ENCODE peak calls at places on chromosomes 16 and 17, in four cellular contexts. One of them, this sample, is unnamed.
A peak's percentile ranks its signal among the peaks of the same experiment; 100 is the strongest.

GRCh38 chr16:15907863-15908478 is 19.6 kb upstream of the CEP20 start:
- DNase-seq in thyroid gland: peak; percentile 70
- DNase-seq in ovary: no peak
- DNase-seq in A673: peak; percentile 39
- DNase-seq in this sample: no peak

GRCh38 chr17:38871247-38871991 is 1.6 kb downstream of the LASP1 start:
- DNase-seq in thyroid gland: peak; percentile 43
- DNase-seq in ovary: peak; percentile 79
- DNase-seq in A673: peak; percentile 28
- DNase-seq in this sample: no peak

GRCh38 chr16:47063011-47063724 is 80.6 kb downstream of the NETO2 start:
- DNase-seq in ovary: no peak
- DNase-seq in A673: no peak
- DNase-seq in thyroid gland: no peak
- DNase-seq in this sample: no peak

GRCh38 chr16:19281246-19281645 is 4.3 kb upstream of the CLEC19A start:
- DNase-seq in thyroid gland: no peak
- DNase-seq in ovary: no peak
- DNase-seq in A673: no peak
- DNase-seq in this sample: no peak

GRCh38 chr16:54193656-54194007 is 93.0 kb downstream of the IRX3 start:
- DNase-seq in ovary: peak; percentile 52
- DNase-seq in A673: peak; percentile 88
- DNase-seq in thyroid gland: peak; percentile 84
- DNase-seq in this sample: peak; percentile 68

GRCh38 chr16:27475561-27475960 is 73.6 kb downstream of the IL21R start:
- DNase-seq in A673: no peak
- DNase-seq in ovary: no peak
- DNase-seq in thyroid gland: no peak
- DNase-seq in this sample: no peak

GRCh38 chr16:67026570-67026969 is 2.4 kb upstream of the CBFB start:
- DNase-seq in thyroid gland: no peak
- DNase-seq in ovary: no peak
- DNase-seq in A673: no peak
- DNase-seq in this sample: no peak

GRCh38 chr17:57911834-57912673 is 43.2 kb downstream of the CUEDC1 start:
- DNase-seq in A673: peak; percentile 61
- DNase-seq in thyroid gland: peak; percentile 97
- DNase-seq in ovary: peak; percentile 83
- DNase-seq in this sample: no peak

GRCh38 chr16:30534368-30535105 is at the start of gene ZNF747:
- DNase-seq in A673: peak; percentile 90
- DNase-seq in thyroid gland: peak; percentile 95
- DNase-seq in ovary: peak; percentile 94
- DNase-seq in this sample: peak; percentile 76

GRCh38 chr17:78234261-78234865 is 2.9 kb downstream of the TMEM235 start:
- DNase-seq in A673: no peak
- DNase-seq in ovary: no peak
- DNase-seq in thyroid gland: no peak
- DNase-seq in this sample: no peak

GRCh38 chr17:9367186-9367585 is 208.4 kb downstream of the STX8 start:
- DNase-seq in A673: no peak
- DNase-seq in ovary: no peak
- DNase-seq in thyroid gland: no peak
- DNase-seq in this sample: no peak

GRCh38 chr16:68972008-68972407 is 128.7 kb downstream of the TANGO6 start:
- DNase-seq in ovary: no peak
- DNase-seq in A673: no peak
- DNase-seq in thyroid gland: no peak
- DNase-seq in this sample: no peak

GRCh38 chr17:36901506-36901905 is 35.8 kb upstream of the LHX1 start:
- DNase-seq in thyroid gland: peak; percentile 2
- DNase-seq in A673: no peak
- DNase-seq in ovary: no peak
- DNase-seq in this sample: no peak

GRCh38 chr16:54651851-54652770 is 278.6 kb upstream of the IRX5 start:
- DNase-seq in ovary: no peak
- DNase-seq in thyroid gland: peak; percentile 68
- DNase-seq in A673: no peak
- DNase-seq in this sample: no peak

GRCh38 chr16:57185446-57185944 is 344 bp downstream of the PSME3IP1 start:
- DNase-seq in thyroid gland: peak; percentile 67
- DNase-seq in ovary: peak; percentile 70
- DNase-seq in A673: peak; percentile 48
- DNase-seq in this sample: no peak

GRCh38 chr16:80123189-80123588 is 417.6 kb upstream of the DYNLRB2 start:
- DNase-seq in thyroid gland: no peak
- DNase-seq in ovary: no peak
- DNase-seq in A673: no peak
- DNase-seq in this sample: no peak

GRCh38 chr17:4407216-4407615 is 26.5 kb upstream of the SPNS3 start:
- DNase-seq in thyroid gland: no peak
- DNase-seq in A673: no peak
- DNase-seq in ovary: no peak
- DNase-seq in this sample: no peak

GRCh38 chr17:74851612-74852236 is 8.0 kb downstream of the GRIN2C start:
- DNase-seq in thyroid gland: no peak
- DNase-seq in A673: no peak
- DNase-seq in ovary: no peak
- DNase-seq in this sample: no peak

GRCh38 chr16:74290356-74290755 is 6.3 kb upstream of the PSMD7 start:
- DNase-seq in thyroid gland: no peak
- DNase-seq in A673: no peak
- DNase-seq in ovary: no peak
- DNase-seq in this sample: no peak

GRCh38 chr17:35087731-35088646 is 24.5 kb upstream of the RFFL start:
- DNase-seq in ovary: no peak
- DNase-seq in thyroid gland: peak; percentile 58
- DNase-seq in A673: no peak
- DNase-seq in this sample: peak; percentile 19

GRCh38 chr17:45228121-45228941 is 6.6 kb downstream of the FMNL1 start:
- DNase-seq in ovary: no peak
- DNase-seq in thyroid gland: no peak
- DNase-seq in A673: no peak
- DNase-seq in this sample: no peak

GRCh38 chr17:27504188-27504995 is 48.1 kb downstream of the KSR1 start:
- DNase-seq in ovary: no peak
- DNase-seq in thyroid gland: no peak
- DNase-seq in A673: peak; percentile 42
- DNase-seq in this sample: no peak

GRCh38 chr17:48427598-48427997 is 2.4 kb downstream of the SKAP1 start:
- DNase-seq in A673: peak; percentile 14
- DNase-seq in thyroid gland: no peak
- DNase-seq in ovary: no peak
- DNase-seq in this sample: no peak

GRCh38 chr17:73476890-73477350 is 165.1 kb upstream of the CDC42EP4 start:
- DNase-seq in ovary: no peak
- DNase-seq in A673: no peak
- DNase-seq in thyroid gland: peak; percentile 50
- DNase-seq in this sample: no peak

GRCh38 chr16:79589495-79590134 is 10.9 kb downstream of the MAF start:
- DNase-seq in thyroid gland: peak; percentile 30
- DNase-seq in ovary: no peak
- DNase-seq in A673: no peak
- DNase-seq in this sample: no peak

GRCh38 chr16:74813109-74813641 is 38.6 kb upstream of the FA2H start:
- DNase-seq in thyroid gland: peak; percentile 87
- DNase-seq in A673: peak; percentile 78
- DNase-seq in ovary: peak; percentile 47
- DNase-seq in this sample: peak; percentile 88

GRCh38 chr17:27895940-27896535 is 2.9 kb upstream of the LYRM9 start:
- DNase-seq in A673: no peak
- DNase-seq in thyroid gland: no peak
- DNase-seq in ovary: no peak
- DNase-seq in this sample: no peak

GRCh38 chr16:70388281-70388680 is 41.6 kb downstream of the DDX19A start:
- DNase-seq in ovary: no peak
- DNase-seq in thyroid gland: no peak
- DNase-seq in A673: no peak
- DNase-seq in this sample: no peak

GRCh38 chr17:6069611-6070279 is 434 bp upstream of the WSCD1 start:
- DNase-seq in A673: no peak
- DNase-seq in ovary: no peak
- DNase-seq in thyroid gland: peak; percentile 17
- DNase-seq in this sample: no peak

GRCh38 chr16:27174007-27174406 is 29.3 kb upstream of the KDM8 start:
- DNase-seq in thyroid gland: no peak
- DNase-seq in A673: no peak
- DNase-seq in ovary: no peak
- DNase-seq in this sample: no peak

GRCh38 chr17:353838-354234 is 1.2 kb upstream of the RPH3AL start:
- DNase-seq in ovary: no peak
- DNase-seq in A673: no peak
- DNase-seq in thyroid gland: no peak
- DNase-seq in this sample: no peak

GRCh38 chr17:59558953-59559352 is 6.5 kb upstream of the DHX40 start:
- DNase-seq in thyroid gland: no peak
- DNase-seq in A673: no peak
- DNase-seq in ovary: no peak
- DNase-seq in this sample: no peak
- TF ChIP-seq CTCF in thyroid gland: no peak
- TF ChIP-seq CTCF in A673: peak; percentile 48
- TF ChIP-seq CTCF in ovary: no peak
- TF ChIP-seq CTCF in this sample: peak; percentile 38

GRCh38 chr16:754208-755097 is 6.1 kb upstream of the MSLN start:
- DNase-seq in A673: no peak
- DNase-seq in ovary: no peak
- DNase-seq in thyroid gland: no peak
- DNase-seq in this sample: no peak
- TF ChIP-seq CTCF in A673: no peak
- TF ChIP-seq CTCF in ovary: no peak
- TF ChIP-seq CTCF in thyroid gland: no peak
- TF ChIP-seq CTCF in this sample: no peak

GRCh38 chr16:7405166-7405565 is 72.5 kb downstream of the RBFOX1 start:
- DNase-seq in A673: peak; percentile 17
- DNase-seq in ovary: no peak
- DNase-seq in thyroid gland: peak; percentile 17
- DNase-seq in this sample: peak; percentile 26
- TF ChIP-seq CTCF in A673: peak; percentile 19
- TF ChIP-seq CTCF in ovary: no peak
- TF ChIP-seq CTCF in thyroid gland: no peak
- TF ChIP-seq CTCF in this sample: peak; percentile 62

GRCh38 chr17:32815460-32815859 is 61.5 kb downstream of the MYO1D start:
- DNase-seq in ovary: no peak
- DNase-seq in A673: no peak
- DNase-seq in thyroid gland: peak; percentile 35
- DNase-seq in this sample: no peak

GRCh38 chr17:32810690-32811089 is 66.2 kb downstream of the MYO1D start:
- DNase-seq in ovary: no peak
- DNase-seq in A673: peak; percentile 12
- DNase-seq in thyroid gland: no peak
- DNase-seq in this sample: no peak

GRCh38 chr17:32807577-32807976 is 69.3 kb downstream of the MYO1D start:
- DNase-seq in thyroid gland: no peak
- DNase-seq in ovary: no peak
- DNase-seq in A673: no peak
- DNase-seq in this sample: no peak

GRCh38 chr17:32814837-32815236 is 62.1 kb downstream of the MYO1D start:
- DNase-seq in A673: no peak
- DNase-seq in thyroid gland: no peak
- DNase-seq in ovary: no peak
- DNase-seq in this sample: no peak

DNA sequence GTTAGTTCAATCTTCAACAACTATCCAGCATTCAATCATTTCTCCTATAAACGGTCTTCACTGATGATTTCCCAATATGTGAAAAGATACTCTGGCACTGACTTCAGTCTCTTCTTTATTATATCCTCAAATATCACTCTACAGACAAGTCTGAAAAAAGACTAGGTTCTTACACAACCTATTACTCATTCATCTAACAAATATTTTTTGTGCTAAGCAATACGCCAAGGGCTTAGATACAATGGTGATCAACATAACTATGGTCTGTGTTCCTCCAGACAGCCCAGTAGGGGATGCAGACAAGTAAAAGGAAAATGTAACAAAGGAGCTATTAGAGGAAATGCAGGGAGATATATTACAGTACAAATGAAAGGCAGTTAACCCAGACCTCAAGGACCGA is 63.9 kb downstream of the MYO1D start:
- DNase-seq in ovary: no peak
- DNase-seq in thyroid gland: no peak
- DNase-seq in A673: no peak
- DNase-seq in this sample: no peak
- TF ChIP-seq CTCF in ovary: no peak
- TF ChIP-seq CTCF in thyroid gland: no peak
- TF ChIP-seq CTCF in A673: no peak
- TF ChIP-seq CTCF in this sample: no peak

GRCh38 chr16:82364690-82365089 is 194.7 kb upstream of the MPHOSPH6 start:
- DNase-seq in ovary: no peak
- DNase-seq in thyroid gland: no peak
- DNase-seq in A673: no peak
- DNase-seq in this sample: no peak

GRCh38 chr16:82363026-82363816 is 193.2 kb upstream of the MPHOSPH6 start:
- DNase-seq in ovary: no peak
- DNase-seq in thyroid gland: no peak
- DNase-seq in A673: no peak
- DNase-seq in this sample: no peak

GRCh38 chr16:82370282-82370681 is 200.3 kb upstream of the MPHOSPH6 start:
- DNase-seq in A673: no peak
- DNase-seq in ovary: no peak
- DNase-seq in thyroid gland: no peak
- DNase-seq in this sample: no peak

GRCh38 chr16:82366462-82366861 is 196.4 kb upstream of the MPHOSPH6 start:
- DNase-seq in A673: no peak
- DNase-seq in thyroid gland: no peak
- DNase-seq in ovary: no peak
- DNase-seq in this sample: no peak

GRCh38 chr16:82368041-82368440 is 198.0 kb upstream of the MPHOSPH6 start:
- DNase-seq in thyroid gland: peak; percentile 26
- DNase-seq in ovary: no peak
- DNase-seq in A673: peak; percentile 35
- DNase-seq in this sample: no peak
- TF ChIP-seq CTCF in thyroid gland: no peak
- TF ChIP-seq CTCF in ovary: no peak
- TF ChIP-seq CTCF in A673: peak; percentile 41
- TF ChIP-seq CTCF in this sample: peak; percentile 45

This sample was measured in progenitor cell of endocrine pancreas.